ENCODE peak calls at places on chromosomes 1 and 21, in four cellular contexts. E is colonic mucosa, A is left ventricle myocardium inferior, N is AG04450. I is an unnamed sample.

GRCh38 chr1:113540328-113540727 is 150.0 kb downstream of the MAGI3 start:
- DNase-seq in E (no peak), A (no peak), N (no peak), I (no peak)

GRCh38 chr1:156499194-156499702 is 1.3 kb downstream of the MEF2D start:
- DNase-seq in E (peak), A (no peak), N (no peak), I (no peak)

GRCh38 chr1:174989540-174990181 is 10.1 kb upstream of the CACYBP start:
- DNase-seq in E (no peak), A (no peak), N (no peak), I (no peak)

GRCh38 chr1:25028587-25028909 is 98.5 kb upstream of the RUNX3 start:
- DNase-seq in E (no peak), A (no peak), N (no peak), I (no peak)

GRCh38 chr1:22417466-22417865 is 34.2 kb upstream of the ZBTB40 start:
- DNase-seq in E (no peak), A (no peak), N (no peak), I (no peak)

GRCh38 chr1:174406421-174406820 is 41.3 kb upstream of the GPR52 start:
- DNase-seq in E (no peak), A (no peak), N (no peak), I (no peak)

GRCh38 chr1:40404670-40405462 is 31.3 kb downstream of the SMAP2 start:
- DNase-seq in E (no peak), A (no peak), N (no peak), I (peak)

GRCh38 chr1:37020653-37021277 is 13.6 kb downstream of the GRIK3 start:
- DNase-seq in E (no peak), A (no peak), N (no peak), I (peak)

GRCh38 chr1:1398677-1399186 is 403 bp downstream of the CCNL2 start:
- DNase-seq in E (no peak), A (no peak), N (no peak), I (no peak)

GRCh38 chr1:235074335-235075120 is 54.1 kb downstream of the TOMM20 start:
- DNase-seq in E (peak), A (peak), N (no peak), I (peak)

GRCh38 chr1:27957655-27958054 is 2.1 kb upstream of the XKR8 start:
- DNase-seq in E (no peak), A (no peak), N (no peak), I (no peak)

GRCh38 chr1:118821801-118822200 is 166.3 kb downstream of the TBX15 start:
- DNase-seq in E (no peak), A (no peak), N (no peak), I (no peak)

GRCh38 chr1:54054438-54054749 is 986 bp downstream of the TCEANC2 start:
- DNase-seq in E (no peak), A (no peak), N (no peak), I (no peak)

GRCh38 chr1:227938911-227939790 is 8.6 kb downstream of the WNT9A start:
- DNase-seq in E (no peak), A (no peak), N (no peak), I (no peak)

GRCh38 chr1:15870421-15870820 is 22.9 kb downstream of the SPEN start:
- DNase-seq in E (no peak), A (no peak), N (no peak), I (no peak)

GRCh38 chr1:69846267-69846666 is 278.5 kb downstream of the LRRC7 start:
- DNase-seq in E (no peak), A (no peak), N (no peak), I (no peak)

GRCh38 chr1:206591236-206591635 is 21.0 kb downstream of the EIF2D start:
- DNase-seq in E (no peak), A (no peak), N (no peak), I (no peak)

GRCh38 chr1:162541619-162542141 is 19.8 kb upstream of the UAP1 start:
- DNase-seq in E (no peak), A (peak), N (peak), I (peak)

GRCh38 chr21:15039607-15040299 is 25.0 kb downstream of the NRIP1 start:
- DNase-seq in E (no peak), A (no peak), N (no peak), I (no peak)

GRCh38 chr1:175197536-175197935 is 5.0 kb upstream of the KIAA0040 start:
- DNase-seq in E (no peak), A (no peak), N (no peak), I (no peak)

GRCh38 chr21:26165331-26165730 is 5.2 kb downstream of the APP start:
- DNase-seq in E (no peak), A (no peak), N (no peak), I (no peak)

GRCh38 chr1:150464422-150464826 is 22.8 kb upstream of the TARS2 start:
- DNase-seq in E (peak), A (no peak), N (peak), I (no peak)

GRCh38 chr1:162680419-162681126 is 48.3 kb downstream of the DDR2 start:
- DNase-seq in E (no peak), A (no peak), N (no peak), I (no peak)

GRCh38 chr21:44966135-44967081 is 26.6 kb downstream of the SLX9 start:
- DNase-seq in E (no peak), A (peak), N (no peak), I (no peak)

GRCh38 chr1:164240081-164240480 is 318.9 kb upstream of the PBX1 start:
- DNase-seq in E (no peak), A (no peak), N (no peak), I (no peak)

GRCh38 chr1:1906185-1907097 is 8.6 kb upstream of the CALML6 start:
- DNase-seq in E (peak), A (peak), N (peak), I (peak)

DNA sequence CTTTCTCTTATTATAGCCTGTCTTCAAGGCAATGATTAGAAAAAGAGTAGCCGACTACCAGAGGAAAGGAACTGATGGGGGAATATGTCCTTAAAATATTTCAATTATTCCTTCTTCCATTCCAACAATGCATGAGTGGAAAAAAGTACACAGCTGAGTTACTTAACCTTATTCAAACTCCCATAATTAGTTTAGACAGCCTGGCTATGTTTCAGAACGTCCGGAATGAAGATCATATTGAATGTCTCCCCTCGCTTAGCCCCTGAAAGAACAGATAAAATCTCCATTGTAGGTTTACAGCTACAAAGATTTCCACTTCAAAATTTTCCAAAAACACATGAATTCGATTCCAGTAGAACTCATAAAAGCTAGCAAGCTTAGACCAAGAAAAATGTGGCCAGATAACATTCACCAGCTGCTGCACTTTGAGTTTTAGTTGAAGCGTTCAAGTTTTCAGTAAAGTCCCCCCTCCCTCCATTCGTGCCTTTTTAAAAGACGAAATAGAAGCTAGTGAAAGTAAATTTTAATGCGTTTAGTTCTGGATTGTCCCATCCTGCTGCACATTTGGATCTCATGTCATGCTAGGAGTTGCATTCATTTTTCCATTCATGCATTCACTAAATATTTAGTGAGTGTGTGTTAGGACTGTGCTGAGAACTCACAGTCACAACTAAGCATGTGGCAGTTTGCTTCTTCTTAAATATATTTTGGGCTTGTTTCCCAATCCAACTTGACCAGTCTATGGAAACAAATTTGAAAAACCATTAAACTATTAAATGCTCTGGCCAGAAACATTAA is 29.4 kb upstream of the SSX2IP start:
- DNase-seq in E (no peak), A (no peak), N (no peak), I (no peak)
- H3K27ac ChIP-seq in E (peak), A (peak), N (peak), I (peak)

GRCh38 chr1:201750120-201750519 is 78.8 kb upstream of the IPO9 start:
- DNase-seq in E (no peak), A (no peak), N (no peak), I (no peak)
- H3K27ac ChIP-seq in E (no peak), A (peak), N (no peak), I (peak)

DNA sequence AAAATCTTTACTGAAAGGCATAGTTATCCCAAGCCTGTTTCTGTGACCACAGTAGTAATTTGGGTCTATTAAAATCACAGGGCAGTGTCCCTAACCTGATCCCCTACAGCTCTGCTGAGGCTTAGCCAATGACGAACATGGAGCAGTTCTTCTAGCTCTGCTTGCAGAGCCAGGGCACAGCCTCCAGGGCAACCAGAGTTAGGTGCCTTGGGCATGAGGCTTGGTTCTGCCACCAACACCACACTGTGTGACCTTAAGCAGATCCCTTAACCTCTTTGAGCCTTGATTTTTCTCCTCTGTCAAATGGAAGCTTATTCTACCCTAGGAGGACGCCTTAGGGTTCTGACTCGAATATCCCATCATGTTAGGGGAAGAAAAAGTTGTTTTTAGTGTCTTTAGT is 86.7 kb upstream of the TLR5 start:
- DNase-seq in E (no peak), A (no peak), N (no peak), I (no peak)
- H3K27ac ChIP-seq in E (no peak), A (no peak), N (no peak), I (no peak)

GRCh38 chr1:229597877-229598276 is 28.0 kb downstream of the TAF5L start:
- DNase-seq in E (no peak), A (no peak), N (no peak), I (no peak)
- H3K27ac ChIP-seq in E (peak), A (peak), N (peak), I (no peak)

GRCh38 chr1:109386054-109386717 is 11.5 kb downstream of the SORT1 start:
- DNase-seq in E (no peak), A (no peak), N (no peak), I (no peak)

GRCh38 chr1:109383850-109384249 is 13.9 kb downstream of the SORT1 start:
- DNase-seq in E (no peak), A (no peak), N (no peak), I (no peak)

GRCh38 chr1:109388208-109388711 is 9.5 kb downstream of the SORT1 start:
- DNase-seq in E (no peak), A (no peak), N (no peak), I (no peak)

GRCh38 chr1:109383087-109383779 is 14.5 kb downstream of the SORT1 start:
- DNase-seq in E (no peak), A (no peak), N (no peak), I (no peak)

GRCh38 chr1:109385417-109385816 is 12.3 kb downstream of the SORT1 start:
- DNase-seq in E (no peak), A (peak), N (no peak), I (no peak)
- H3K27ac ChIP-seq in E (no peak), A (peak), N (no peak), I (peak)

GRCh38 chr1:212458817-212459216 is 26.1 kb downstream of the NENF start:
- DNase-seq in E (no peak), A (no peak), N (no peak), I (no peak)
- H3K27ac ChIP-seq in E (no peak), A (no peak), N (no peak), I (peak)

I was measured in substantia nigra.